ENCODE peak calls at places on chromosomes 16 and 17, in eight cellular contexts. F, B, K, J, S, H, W and E are unnamed samples.

GRCh38 chr16:70342016-70342415 is 4.7 kb upstream of the DDX19A start:
- DNase-seq in F (no peak), B (no peak), K (no peak), J (no peak), S (no peak), H (no peak), W (no peak), E (no peak)

GRCh38 chr17:52064791-52065211 is 93.7 kb downstream of the CA10 start:
- DNase-seq in F (no peak), B (no peak), K (no peak), J (peak), S (no peak), H (no peak), W (peak), E (no peak)

GRCh38 chr17:73984981-73985380 is 218.5 kb upstream of the RPL38 start:
- DNase-seq in F (no peak), B (peak), K (no peak), J (no peak), S (no peak), H (no peak), W (no peak), E (no peak)

GRCh38 chr16:67801889-67802288 is 4.5 kb downstream of the RANBP10 start:
- DNase-seq in F (no peak), B (peak), K (peak), J (no peak), S (no peak), H (no peak), W (no peak), E (no peak)

GRCh38 chr16:17829826-17830225 is 359.1 kb upstream of the XYLT1 start:
- DNase-seq in F (no peak), B (no peak), K (no peak), J (no peak), S (no peak), H (no peak), W (peak), E (no peak)

GRCh38 chr17:60079401-60079861 is 710 bp upstream of the HEATR6 start:
- DNase-seq in F (no peak), B (no peak), K (no peak), J (peak), S (no peak), H (no peak), W (peak), E (no peak)

GRCh38 chr16:88461291-88462269 is 8.5 kb downstream of the ZFPM1 start:
- DNase-seq in F (no peak), B (no peak), K (no peak), J (no peak), S (no peak), H (peak), W (no peak), E (peak)

GRCh38 chr17:910503-911194 is 68.9 kb downstream of the NXN start:
- DNase-seq in F (no peak), B (no peak), K (no peak), J (no peak), S (no peak), H (no peak), W (peak), E (no peak)

GRCh38 chr16:58488531-58488930 is 11.4 kb upstream of the NDRG4 start:
- DNase-seq in F (no peak), B (no peak), K (no peak), J (no peak), S (no peak), H (no peak), W (no peak), E (no peak)

GRCh38 chr16:89583197-89583894 is 7.8 kb downstream of the CPNE7 start:
- DNase-seq in F (no peak), B (no peak), K (no peak), J (no peak), S (no peak), H (no peak), W (no peak), E (no peak)

GRCh38 chr17:50953831-50954601 is 87.9 kb upstream of the TOB1 start:
- DNase-seq in F (no peak), B (no peak), K (no peak), J (peak), S (peak), H (no peak), W (peak), E (peak)

GRCh38 chr17:45241315-45242011 is 19.8 kb downstream of the FMNL1 start:
- DNase-seq in F (no peak), B (no peak), K (no peak), J (no peak), S (peak), H (peak), W (no peak), E (peak)

GRCh38 chr16:51237861-51238378 is 86.8 kb upstream of the SALL1 start:
- DNase-seq in F (no peak), B (no peak), K (no peak), J (no peak), S (no peak), H (no peak), W (no peak), E (no peak)

GRCh38 chr16:57617604-57618111 is 10.8 kb upstream of the ADGRG1 start:
- DNase-seq in F (no peak), B (no peak), K (no peak), J (no peak), S (no peak), H (no peak), W (no peak), E (peak)

GRCh38 chr17:41906465-41907184 is 12.1 kb downstream of the ACLY start:
- DNase-seq in F (no peak), B (no peak), K (no peak), J (no peak), S (no peak), H (no peak), W (no peak), E (no peak)